ENCODE peak calls at places on chromosomes 11 and 22, in five cellular contexts. Z, F, E, A and N are unnamed samples.

GRCh38 chr11:120304526-120304925 is 20.6 kb upstream of the TLCD5 start:
- DNase-seq in Z (no peak), F (no peak), E (no peak), A (peak), N (no peak)

GRCh38 chr22:43479962-43480361 is 68.1 kb downstream of the MPPED1 start:
- DNase-seq in Z (no peak), F (no peak), E (no peak), A (no peak), N (no peak)

GRCh38 chr11:121035823-121036222 is 11.9 kb downstream of the TBCEL start:
- DNase-seq in Z (no peak), F (no peak), E (no peak), A (no peak), N (no peak)

GRCh38 chr22:43002198-43002577 is 12.8 kb downstream of the PACSIN2 start:
- DNase-seq in Z (no peak), F (peak), E (peak), A (no peak), N (no peak)

GRCh38 chr11:44351006-44351660 is 41.2 kb upstream of the ALX4 start:
- DNase-seq in Z (no peak), F (no peak), E (no peak), A (no peak), N (no peak)

GRCh38 chr22:36193577-36193976 is 8.0 kb downstream of the APOL4 start:
- DNase-seq in Z (no peak), F (no peak), E (no peak), A (no peak), N (no peak)

GRCh38 chr11:128942807-128943430 is at the start of gene TP53AIP1:
- DNase-seq in Z (no peak), F (no peak), E (no peak), A (no peak), N (no peak)

GRCh38 chr11:1566381-1567051 is 5.6 kb downstream of the DUSP8 start:
- DNase-seq in Z (no peak), F (no peak), E (no peak), A (no peak), N (no peak)

GRCh38 chr11:10050561-10050960 is 243.5 kb downstream of the SBF2 start:
- DNase-seq in Z (no peak), F (no peak), E (no peak), A (no peak), N (no peak)

GRCh38 chr11:13297917-13298356 is 20.3 kb downstream of the BMAL1 start:
- DNase-seq in Z (no peak), F (no peak), E (no peak), A (no peak), N (no peak)

GRCh38 chr11:124481365-124482323 is 36.1 kb upstream of the OR8B8 start:
- DNase-seq in Z (no peak), F (peak), E (no peak), A (no peak), N (no peak)

GRCh38 chr11:9982796-9983579 is 311.0 kb downstream of the SBF2 start:
- DNase-seq in Z (no peak), F (peak), E (no peak), A (peak), N (no peak)

GRCh38 chr22:49701380-49702067 is 126.1 kb downstream of the BRD1 start:
- DNase-seq in Z (no peak), F (no peak), E (no peak), A (no peak), N (no peak)

GRCh38 chr22:40325315-40325714 is 21.0 kb upstream of the ADSL start:
- DNase-seq in Z (no peak), F (no peak), E (no peak), A (no peak), N (no peak)

GRCh38 chr22:42074153-42074750 is at the start of gene PHETA2:
- DNase-seq in Z (peak), F (peak), E (no peak), A (no peak), N (no peak)

GRCh38 chr11:33161120-33162005 is at the start of gene CSTF3:
- DNase-seq in Z (peak), F (peak), E (peak), A (peak), N (peak)
- TF ChIP-seq CTCF in Z (peak), F (peak), E (peak), A (peak), N (no peak)

DNA sequence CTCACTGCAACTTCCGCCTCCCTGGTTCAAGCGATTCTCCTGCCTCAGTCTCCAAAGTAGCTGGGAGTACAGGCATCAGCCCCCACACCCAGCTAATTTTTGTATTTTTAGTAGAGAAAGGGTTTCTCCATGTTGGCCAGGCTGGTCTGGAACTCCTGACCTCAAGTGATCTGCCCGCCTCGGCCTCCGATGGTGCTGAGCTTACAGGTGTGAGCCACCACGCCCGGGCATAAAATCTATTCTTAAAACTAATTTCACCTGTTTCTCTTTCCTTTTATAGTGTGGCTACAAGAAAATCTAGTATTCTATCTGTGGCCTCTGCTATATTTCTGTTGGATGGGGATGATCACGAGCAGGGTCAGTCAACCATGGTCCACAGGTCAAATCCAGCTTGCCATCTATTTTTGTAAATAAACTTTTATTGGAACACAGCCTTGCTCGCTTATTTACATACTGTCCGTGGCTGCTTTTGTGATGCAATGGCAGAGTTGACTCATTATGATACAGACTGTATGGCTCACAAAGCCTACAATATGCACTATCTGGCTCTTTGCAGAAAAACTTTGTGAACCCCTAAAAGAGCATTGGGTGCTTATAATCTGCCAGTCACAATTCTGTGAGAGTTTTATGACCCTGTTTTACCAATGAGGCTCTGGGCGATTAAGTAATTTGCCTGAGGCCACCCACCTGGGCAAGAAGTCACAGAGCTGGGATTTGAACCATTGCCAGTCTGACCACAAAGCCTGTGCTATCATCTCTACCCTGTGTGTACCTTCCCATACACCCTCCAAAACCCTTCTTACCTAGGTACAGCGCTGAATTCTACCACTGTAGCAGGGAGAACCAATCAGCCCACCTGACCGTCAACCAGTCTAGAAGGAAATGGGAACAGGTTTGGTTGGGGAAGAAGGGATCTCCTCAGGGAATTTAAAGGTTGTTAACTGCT is 28.3 kb downstream of the SLC1A2 start:
- DNase-seq in Z (peak), F (peak), E (no peak), A (no peak), N (peak)
- H3K27ac ChIP-seq in Z (peak), F (no peak), E (no peak), A (no peak), N (no peak)

GRCh38 chr11:67649634-67650540 is 643 bp downstream of the ACY3 start:
- DNase-seq in Z (no peak), F (no peak), E (peak), A (no peak), N (no peak)

GRCh38 chr11:67646535-67647336 is 3.8 kb downstream of the ACY3 start:
- DNase-seq in Z (peak), F (no peak), E (no peak), A (no peak), N (no peak)

GRCh38 chr11:67647471-67647870 is 3.1 kb downstream of the ACY3 start:
- DNase-seq in Z (no peak), F (no peak), E (no peak), A (no peak), N (no peak)

GRCh38 chr11:67648796-67649613 is 1.5 kb downstream of the ACY3 start:
- DNase-seq in Z (no peak), F (no peak), E (peak), A (no peak), N (no peak)

GRCh38 chr11:67648140-67648795 is 2.3 kb downstream of the ACY3 start:
- DNase-seq in Z (peak), F (no peak), E (no peak), A (peak), N (no peak)
- TF ChIP-seq CTCF in Z (peak), F (no peak), E (no peak), A (peak), N (no peak)

GRCh38 chr11:72737341-72737740 is 14.9 kb downstream of the ARAP1 start:
- DNase-seq in Z (no peak), F (no peak), E (no peak), A (no peak), N (no peak)
- H3K27ac ChIP-seq in Z (peak), F (peak), E (peak), A (no peak), N (peak)

GRCh38 chr11:86243377-86243776 is 1.2 kb upstream of the EED start:
- DNase-seq in Z (no peak), F (no peak), E (no peak), A (no peak), N (no peak)

GRCh38 chr11:86246293-86246675 is 1.7 kb downstream of the EED start:
- DNase-seq in Z (no peak), F (peak), E (no peak), A (no peak), N (no peak)

GRCh38 chr11:86244063-86244521 is 461 bp upstream of the EED start:
- DNase-seq in Z (peak), F (no peak), E (peak), A (peak), N (no peak)

GRCh38 chr11:86245369-86246292 is 1.1 kb downstream of the EED start:
- DNase-seq in Z (peak), F (peak), E (no peak), A (no peak), N (no peak)

DNA sequence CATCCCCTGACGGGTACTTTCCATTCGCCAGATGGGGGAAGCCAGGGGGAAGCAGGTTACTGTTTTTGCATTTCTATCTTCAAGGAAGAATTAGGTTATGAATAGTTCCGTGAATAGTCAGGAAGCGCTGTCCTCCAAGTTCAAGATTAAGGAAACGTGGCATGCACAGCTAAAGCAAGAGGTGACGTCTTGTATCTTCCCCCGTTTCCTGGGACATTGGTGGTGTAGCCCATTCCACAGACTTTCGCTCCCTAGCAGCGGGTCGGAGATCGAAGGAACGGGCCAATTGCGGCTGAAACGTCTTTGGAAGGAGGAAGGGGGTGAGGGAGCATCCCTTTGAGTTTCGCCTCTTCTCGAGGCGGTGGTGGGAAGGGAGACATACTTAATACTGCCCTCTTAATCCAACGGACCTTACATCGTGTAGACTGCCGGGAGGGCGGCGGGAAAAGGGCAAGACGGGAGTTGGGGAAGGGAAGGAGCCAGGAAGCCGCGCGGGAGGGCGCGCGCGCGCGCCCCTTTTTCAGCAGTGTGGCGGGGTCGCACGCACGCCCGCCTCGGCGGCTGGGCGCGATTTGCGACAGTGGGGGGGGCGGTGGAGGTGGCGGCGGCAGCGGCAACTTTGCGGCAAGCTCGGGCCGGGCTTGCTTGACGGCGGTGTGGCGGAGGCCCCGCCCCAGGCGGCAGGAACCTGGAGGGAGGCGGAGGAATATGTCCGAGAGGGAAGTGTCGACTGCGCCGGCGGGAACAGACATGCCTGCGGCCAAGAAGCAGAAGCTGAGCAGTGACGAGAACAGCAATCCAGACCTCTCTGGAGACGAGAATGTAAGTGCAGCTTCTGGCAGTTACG is at the start of gene EED:
- DNase-seq in Z (peak), F (peak), E (peak), A (peak), N (peak)
- TF ChIP-seq CTCF in Z (no peak), F (no peak), E (no peak), A (no peak), N (no peak)

GRCh38 chr11:71145988-71146824 is 106.2 kb downstream of the SHANK2 start:
- DNase-seq in Z (no peak), F (no peak), E (no peak), A (no peak), N (no peak)
- H3K27ac ChIP-seq in Z (no peak), F (no peak), E (no peak), A (no peak), N (no peak)

GRCh38 chr22:23363683-23364082 is 183.4 kb downstream of the BCR start:
- DNase-seq in Z (no peak), F (no peak), E (no peak), A (no peak), N (no peak)
- TF ChIP-seq CTCF in Z (no peak), F (no peak), E (no peak), A (no peak), N (no peak)